ENCODE peak calls at places on chromosomes 1 and 21, in four cellular contexts. R, Y, M and B are unnamed samples.

GRCh38 chr1:55035904-55036303 is 3.4 kb upstream of the PCSK9 start:
- DNase-seq in R (no peak), Y (no peak), M (no peak), B (no peak)

GRCh38 chr21:28247454-28248020 is 745.1 kb downstream of the LTN1 start:
- DNase-seq in R (no peak), Y (no peak), M (no peak), B (no peak)

GRCh38 chr1:108955881-108956280 is 7.4 kb downstream of the CLCC1 start:
- DNase-seq in R (no peak), Y (no peak), M (no peak), B (no peak)

GRCh38 chr1:230316864-230317745 is 109.0 kb downstream of the PGBD5 start:
- DNase-seq in R (no peak), Y (no peak), M (no peak), B (no peak)

GRCh38 chr1:45009956-45010854 is 919 bp downstream of the HECTD3 start:
- DNase-seq in R (no peak), Y (no peak), M (peak; percentile 31), B (no peak)

GRCh38 chr1:236495359-236496120 is 28.2 kb upstream of the LGALS8 start:
- DNase-seq in R (no peak), Y (no peak), M (no peak), B (no peak)

GRCh38 chr1:91754348-91754747 is 131.6 kb downstream of the TGFBR3 start:
- DNase-seq in R (no peak), Y (peak; percentile 34), M (no peak), B (no peak)

GRCh38 chr1:114318951-114319350 is 165.3 kb upstream of the SYT6 start:
- DNase-seq in R (no peak), Y (peak; percentile 18), M (no peak), B (no peak)

GRCh38 chr1:247322849-247323586 is 8.6 kb downstream of the ZNF496 start:
- DNase-seq in R (no peak), Y (no peak), M (no peak), B (no peak)

GRCh38 chr1:233440952-233441401 is 113.5 kb downstream of the MAP3K21 start:
- DNase-seq in R (peak; percentile 21), Y (peak; percentile 70), M (peak; percentile 44), B (no peak)

GRCh38 chr21:46667191-46667734 is 31.8 kb downstream of the PRMT2 start:
- DNase-seq in R (no peak), Y (peak; percentile 36), M (no peak), B (no peak)

GRCh38 chr21:30740462-30740861 is 6.6 kb downstream of the KRTAP21-2 start:
- DNase-seq in R (no peak), Y (no peak), M (no peak), B (no peak)

GRCh38 chr1:222310830-222311229 is 237.1 kb downstream of the HHIPL2 start:
- DNase-seq in R (peak; percentile 76), Y (no peak), M (no peak), B (no peak)

GRCh38 chr1:206550446-206550845 is 43.1 kb downstream of the RASSF5 start:
- DNase-seq in R (no peak), Y (no peak), M (no peak), B (no peak)

GRCh38 chr1:62230724-62231123 is 36.1 kb downstream of the L1TD1 start:
- DNase-seq in R (no peak), Y (peak; percentile 75), M (no peak), B (no peak)

GRCh38 chr1:41497056-41497440 is 12.6 kb upstream of the EDN2 start:
- DNase-seq in R (no peak), Y (no peak), M (no peak), B (no peak)

DNA sequence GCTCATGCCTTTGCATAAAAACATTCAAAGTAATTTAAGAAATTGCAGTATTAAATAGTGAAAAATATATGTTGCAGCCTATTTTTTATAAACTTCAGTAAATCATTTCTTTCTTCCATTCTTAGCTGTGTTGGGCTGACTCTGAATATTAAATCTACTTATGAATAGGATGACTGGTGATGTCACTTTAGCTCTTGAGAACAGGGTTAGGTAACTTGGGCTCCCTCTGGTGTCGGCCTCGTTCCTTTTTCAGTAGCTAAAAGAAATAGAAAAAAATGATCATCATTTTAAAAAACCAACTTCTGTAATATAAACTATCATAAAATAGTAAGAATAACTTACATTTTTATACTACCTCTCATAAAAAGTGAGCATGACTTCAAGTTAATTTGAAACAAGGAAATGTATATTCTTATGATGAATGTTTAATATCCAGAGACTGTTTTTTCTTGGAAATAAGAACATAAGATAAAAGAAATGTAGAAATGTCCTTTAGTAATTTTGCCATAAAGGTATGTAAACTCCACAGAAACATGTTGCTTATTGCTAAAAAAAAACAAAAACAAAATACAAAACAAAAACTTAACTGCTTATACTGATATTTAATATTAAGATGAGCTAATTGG is 26.8 kb upstream of the NCAM2 start:
- DNase-seq in R (peak; percentile 91), Y (peak; percentile 68), M (peak; percentile 2), B (no peak)
- TF ChIP-seq CTCF in R (peak; percentile 51), Y (peak; percentile 66), M (peak; percentile 53), B (no peak)

DNA sequence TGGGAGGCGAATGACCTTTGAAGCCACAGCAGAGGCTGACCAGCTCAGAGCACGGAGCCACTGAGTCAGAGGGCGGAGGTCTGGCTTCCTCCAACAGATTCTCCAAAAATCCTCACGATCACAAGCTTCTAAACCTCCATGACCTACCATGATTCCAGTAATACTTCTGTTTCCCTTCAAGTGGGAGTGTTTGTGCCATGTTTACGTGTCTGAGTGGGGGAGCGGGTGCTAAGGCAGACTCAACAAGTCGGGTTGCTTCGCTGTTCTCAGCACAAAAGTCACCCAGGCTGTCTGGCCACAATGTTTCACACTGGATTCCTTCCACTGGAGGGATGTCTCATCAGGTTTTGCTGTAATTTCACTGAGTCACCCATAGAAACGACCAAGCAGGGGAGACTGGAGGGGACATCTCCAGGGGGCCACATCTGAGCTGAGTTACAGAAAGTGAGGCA is 86.2 kb downstream of the SLC66A1 start:
- DNase-seq in R (no peak), Y (peak; percentile 99), M (no peak), B (no peak)
- TF ChIP-seq CTCF in R (no peak), Y (peak; percentile 60), M (no peak), B (no peak)

GRCh38 chr1:167054531-167054930 is 35.6 kb downstream of the GPA33 start:
- DNase-seq in R (no peak), Y (no peak), M (no peak), B (no peak)

GRCh38 chr1:167051907-167052306 is 38.3 kb downstream of the GPA33 start:
- DNase-seq in R (no peak), Y (no peak), M (no peak), B (no peak)

GRCh38 chr1:167054946-167055630 is 35.1 kb downstream of the GPA33 start:
- DNase-seq in R (no peak), Y (no peak), M (no peak), B (no peak)

GRCh38 chr1:167056529-167057296 is 33.5 kb downstream of the GPA33 start:
- DNase-seq in R (no peak), Y (no peak), M (no peak), B (no peak)

DNA sequence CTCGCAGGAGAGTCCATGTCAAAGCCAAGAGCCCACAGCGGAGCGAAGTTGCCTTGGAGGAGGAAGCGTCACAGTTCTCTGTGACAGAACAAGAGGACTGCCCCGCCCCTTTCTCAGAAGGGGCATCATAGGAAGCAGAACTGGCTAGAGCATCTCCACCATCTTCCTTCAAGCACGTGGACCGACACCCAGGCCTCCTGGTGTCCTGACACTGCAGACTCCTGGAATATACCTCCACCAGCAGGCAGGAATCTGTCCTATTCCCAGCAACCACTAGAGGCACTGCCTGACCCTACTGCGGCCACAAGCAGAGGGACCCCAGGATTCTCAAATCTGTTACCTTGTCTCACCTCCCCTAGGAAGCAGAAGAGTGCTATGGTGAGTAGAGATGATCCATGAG is 37.8 kb downstream of the GPA33 start:
- DNase-seq in R (no peak), Y (no peak), M (peak; percentile 24), B (no peak)
- TF ChIP-seq CTCF in R (no peak), Y (peak; percentile 56), M (peak; percentile 67), B (no peak)

DNA sequence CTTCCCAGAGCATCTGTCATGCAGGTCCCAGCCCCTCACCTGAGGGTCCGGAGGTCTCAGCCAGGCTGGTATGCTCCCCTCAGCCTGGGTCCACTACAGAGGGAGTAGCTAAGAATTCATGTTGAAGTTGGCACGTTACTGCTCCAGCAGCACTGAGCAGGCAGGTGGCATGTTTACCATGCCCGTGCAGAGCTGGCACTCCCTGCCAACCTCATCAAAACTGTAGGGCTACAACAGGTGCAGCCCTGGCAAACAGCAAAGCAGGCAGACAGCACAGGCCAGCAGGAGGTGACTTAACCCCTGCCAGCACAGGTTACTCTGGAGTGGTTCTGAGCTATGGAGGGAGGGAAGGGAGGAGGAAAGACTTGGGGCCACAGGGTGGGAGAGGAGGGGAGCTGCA is 46.4 kb downstream of the NUAK2 start:
- DNase-seq in R (no peak), Y (no peak), M (no peak), B (no peak)
- TF ChIP-seq CTCF in R (no peak), Y (no peak), M (peak; percentile 18), B (no peak)

GRCh38 chr1:207841907-207842306 is 69.0 kb downstream of the CD34 start:
- DNase-seq in R (no peak), Y (no peak), M (no peak), B (no peak)

GRCh38 chr1:207841318-207841717 is 69.6 kb downstream of the CD34 start:
- DNase-seq in R (no peak), Y (no peak), M (no peak), B (no peak)

GRCh38 chr1:207838156-207839082 is 72.5 kb downstream of the CD34 start:
- DNase-seq in R (peak; percentile 82), Y (no peak), M (no peak), B (no peak)

GRCh38 chr1:207839083-207839413 is 71.9 kb downstream of the CD34 start:
- DNase-seq in R (no peak), Y (no peak), M (no peak), B (no peak)

GRCh38 chr1:207840380-207840779 is 70.5 kb downstream of the CD34 start:
- DNase-seq in R (no peak), Y (no peak), M (no peak), B (no peak)
- TF ChIP-seq CTCF in R (no peak), Y (no peak), M (no peak), B (no peak)

DNA sequence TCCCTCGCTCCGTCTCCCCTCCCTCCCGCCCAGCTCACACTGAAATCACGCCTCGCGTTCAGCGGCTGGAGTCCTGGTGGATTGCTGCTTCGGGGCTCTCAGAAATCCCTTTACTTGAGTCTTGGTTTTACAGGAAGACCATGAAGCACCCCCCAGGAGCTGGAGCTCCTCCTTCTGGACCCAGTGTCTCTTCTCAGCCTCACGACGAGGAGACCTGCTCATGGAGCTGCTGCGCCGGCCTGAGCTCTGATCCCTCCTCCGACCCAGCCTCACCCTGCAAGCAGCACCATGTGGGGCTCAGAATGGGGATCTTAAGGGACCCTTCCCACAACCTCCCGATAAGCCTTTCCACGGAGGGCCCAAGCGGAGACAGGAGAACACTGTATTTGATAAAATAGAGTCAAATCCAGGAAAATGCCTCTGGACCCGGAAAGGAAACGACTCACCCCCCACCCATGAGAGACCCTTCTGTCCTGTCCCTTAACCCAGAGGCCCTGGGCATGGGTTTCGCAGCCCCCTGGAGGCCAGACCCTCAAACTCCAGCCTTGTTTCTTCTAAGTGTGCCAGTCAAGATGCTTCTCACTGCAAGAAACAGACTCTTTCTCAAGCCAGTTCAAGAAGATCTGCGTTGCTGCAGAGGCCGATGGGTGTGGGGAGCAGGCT is 26.0 kb downstream of the PDE9A start:
- DNase-seq in R (no peak), Y (no peak), M (no peak), B (no peak)
- TF ChIP-seq CTCF in R (no peak), Y (no peak), M (peak; percentile 56), B (no peak)